ENCODE peak calls at places on chromosomes 12 and 14, in five cellular contexts. D is HuH-7; T is EL; Q is activated CD4-positive, alpha-beta T cell treated with anti-CD3 and anti-CD28 coated beads for 48 hours; R is mesothelial cell of epicardium. P is an unnamed sample.
A peak's percentile ranks its signal among the peaks of the same experiment; 100 is the strongest.

GRCh38 chr12:122368361-122369073 is 54.0 kb downstream of the CLIP1 start:
- DNase-seq in D (peak; percentile 34), T (peak; percentile 56), Q (no peak), R (no peak), P (peak; percentile 39)

GRCh38 chr12:29041621-29042020 is 107.5 kb upstream of the FAR2 start:
- DNase-seq in D (peak; percentile 8), T (peak; percentile 75), Q (no peak), R (no peak), P (peak; percentile 16)

GRCh38 chr14:105864116-105864515 is 337.7 kb downstream of the TMEM121 start:
- DNase-seq in D (no peak), T (no peak), Q (no peak), R (peak; percentile 5), P (no peak)

GRCh38 chr12:19922687-19923086 is 445.6 kb upstream of the PDE3A start:
- DNase-seq in D (no peak), T (no peak), Q (no peak), R (no peak), P (no peak)

GRCh38 chr12:3302406-3303041 is 188.5 kb upstream of the PRMT8 start:
- DNase-seq in D (no peak), T (no peak), Q (no peak), R (no peak), P (no peak)

GRCh38 chr14:65471038-65471878 is 58.7 kb downstream of the FUT8 start:
- DNase-seq in D (peak; percentile 8), T (no peak), Q (no peak), R (no peak), P (no peak)

GRCh38 chr12:33000016-33000415 is 103.4 kb upstream of the PKP2 start:
- DNase-seq in D (no peak), T (no peak), Q (no peak), R (no peak), P (no peak)

GRCh38 chr12:54666008-54666407 is 17.8 kb upstream of the DCD start:
- DNase-seq in D (no peak), T (no peak), Q (no peak), R (no peak), P (no peak)

GRCh38 chr14:75277000-75277795 is 1.4 kb upstream of the FOS start:
- DNase-seq in D (peak; percentile 80), T (peak; percentile 87), Q (peak; percentile 40), R (peak; percentile 74), P (peak; percentile 96)

GRCh38 chr14:61603736-61604135 is 91.6 kb upstream of the HIF1A start:
- DNase-seq in D (no peak), T (no peak), Q (no peak), R (no peak), P (no peak)

GRCh38 chr12:5840900-5841299 is 104.2 kb downstream of the ANO2 start:
- DNase-seq in D (no peak), T (no peak), Q (no peak), R (no peak), P (no peak)

GRCh38 chr12:116962197-116962596 is 51.4 kb downstream of the FBXW8 start:
- DNase-seq in D (no peak), T (no peak), Q (no peak), R (no peak), P (no peak)

GRCh38 chr14:36510078-36510799 is 9.8 kb downstream of the NKX2-1 start:
- DNase-seq in D (no peak), T (no peak), Q (no peak), R (no peak), P (no peak)

GRCh38 chr12:95286713-95287112 is 69.1 kb downstream of the VEZT start:
- DNase-seq in D (no peak), T (no peak), Q (no peak), R (no peak), P (no peak)

GRCh38 chr14:72847721-72848120 is 46.2 kb downstream of the DPF3 start:
- DNase-seq in D (no peak), T (no peak), Q (no peak), R (no peak), P (no peak)